ENCODE peak calls at places on chromosomes 5 and 9, in six cellular contexts. T is mammary epithelial cell; M is AG10803; W is NCI-H2081; F is activated CD4-positive, CD25-positive, alpha-beta regulatory T cell; Z is activated naive CD8-positive, alpha-beta T cell treated with anti-CD3 and anti-CD28 coated beads for 36 hours. Y is an unnamed sample.

GRCh38 chr9:96436063-96436455 is 13.9 kb upstream of the HABP4 start:
- DNase-seq in M (no peak), W (no peak), T (no peak), Z (no peak), F (no peak), Y (peak)

GRCh38 chr5:153404747-153405146 is 85.7 kb upstream of the GRIA1 start:
- DNase-seq in F (no peak), T (no peak), Z (no peak), M (no peak), W (no peak), Y (no peak)

GRCh38 chr5:107248065-107248695 is 422.6 kb downstream of the EFNA5 start:
- DNase-seq in F (peak), M (peak), W (peak), Z (peak), T (peak), Y (peak)

GRCh38 chr9:105065119-105066088 is 137.4 kb upstream of the ABCA1 start:
- DNase-seq in F (no peak), M (no peak), T (no peak), W (no peak), Z (no peak), Y (no peak)

GRCh38 chr9:107548298-107549142 is 59.0 kb upstream of the KLF4 start:
- DNase-seq in T (peak), M (peak), F (no peak), Z (no peak), W (no peak), Y (no peak)

GRCh38 chr5:113807384-113808053 is 294.0 kb downstream of the YTHDC2 start:
- DNase-seq in T (no peak), M (peak), Z (no peak), W (no peak), F (no peak), Y (no peak)

GRCh38 chr5:96952118-96952750 is 16.4 kb downstream of the LNPEP start:
- DNase-seq in Z (no peak), F (no peak), W (no peak), M (no peak), T (no peak), Y (no peak)

GRCh38 chr9:97910273-97910844 is 11.9 kb downstream of the TRMO start:
- DNase-seq in Z (no peak), F (no peak), W (no peak), M (no peak), T (peak), Y (no peak)

GRCh38 chr9:131289301-131290038 is at the start of gene PLPP7:
- DNase-seq in M (peak), T (no peak), F (no peak), W (no peak), Z (no peak), Y (no peak)